ENCODE peak calls at places on chromosome 9, in eight cellular contexts. X, I, T, S, Y, D, E and K are unnamed samples.

GRCh38 chr9:127140181-127140580 is 17.7 kb upstream of the ANGPTL2 start:
- DNase-seq in X (no peak), I (no peak), T (no peak), S (no peak), Y (no peak), D (no peak), E (no peak), K (no peak)

GRCh38 chr9:90803860-90804593 is 2.4 kb downstream of the SYK start:
- DNase-seq in X (no peak), I (no peak), T (no peak), S (no peak), Y (no peak), D (no peak), E (no peak), K (no peak)

GRCh38 chr9:90960941-90961340 is 159.3 kb downstream of the SYK start:
- DNase-seq in X (no peak), I (no peak), T (no peak), S (peak; percentile 27), Y (peak; percentile 25), D (no peak), E (no peak), K (no peak)

GRCh38 chr9:97900738-97901565 is 21.3 kb downstream of the TRMO start:
- DNase-seq in X (no peak), I (peak; percentile 55), T (no peak), S (peak; percentile 69), Y (peak; percentile 73), D (peak; percentile 39), E (no peak), K (peak; percentile 76)

GRCh38 chr9:93112864-93113389 is 16.9 kb downstream of the CARD19 start:
- DNase-seq in X (no peak), I (no peak), T (no peak), S (no peak), Y (no peak), D (no peak), E (no peak), K (no peak)

GRCh38 chr9:110049699-110050450 is 158.1 kb downstream of the C9orf152 start:
- DNase-seq in X (no peak), I (no peak), T (no peak), S (no peak), Y (peak; percentile 38), D (peak; percentile 56), E (peak; percentile 32), K (peak; percentile 80)

GRCh38 chr9:134736791-134737489 is 95.3 kb downstream of the COL5A1 start:
- DNase-seq in X (no peak), I (no peak), T (no peak), S (no peak), Y (no peak), D (no peak), E (no peak), K (no peak)

GRCh38 chr9:120941046-120941770 is 14.6 kb upstream of the TRAF1 start:
- DNase-seq in X (no peak), I (peak; percentile 60), T (no peak), S (peak; percentile 58), Y (peak; percentile 54), D (no peak), E (no peak), K (no peak)

GRCh38 chr9:83219154-83219923 is 156.4 kb upstream of the RASEF start:
- DNase-seq in X (no peak), I (peak; percentile 46), T (no peak), S (peak; percentile 95), Y (peak; percentile 86), D (peak; percentile 86), E (peak; percentile 30), K (peak; percentile 76)

GRCh38 chr9:101307041-101307440 is 77.8 kb downstream of the BAAT start:
- DNase-seq in X (no peak), I (no peak), T (no peak), S (no peak), Y (no peak), D (no peak), E (no peak), K (no peak)

GRCh38 chr9:128276574-128277270 is 646 bp downstream of the SWI5 start:
- DNase-seq in X (no peak), I (peak; percentile 34), T (no peak), S (peak; percentile 54), Y (peak; percentile 56), D (peak; percentile 25), E (no peak), K (no peak)